ENCODE peak calls at places on chromosomes 4 and X, in seven cellular contexts. A is NCI-H82; N is NT2/D1; E is RWPE1; L is activated CD8-positive, alpha-beta memory T cell treated with anti-CD3 and anti-CD28 coated beads, Interleukin-2, amount 50 U/mL, for 48 hours; Z is left cardiac atrium; H is non-pigmented ciliary epithelial cell. U is an unnamed sample.

GRCh38 chrX:140510895-140511295 is 6.0 kb upstream of the SOX3 start:
- DNase-seq in A (no peak), N (no peak), E (no peak), L (no peak), Z (no peak), H (no peak), U (no peak)

GRCh38 chr4:67871867-67872266 is 11.9 kb downstream of the TMPRSS11D start:
- DNase-seq in A (peak), N (no peak), E (peak), L (no peak), Z (no peak), H (peak), U (peak)

GRCh38 chr4:31283689-31284088 is 563.5 kb downstream of the PCDH7 start:
- DNase-seq in A (no peak), N (no peak), E (no peak), L (no peak), Z (no peak), H (no peak), U (no peak)

GRCh38 chr4:76339364-76339763 is 32.8 kb downstream of the STBD1 start:
- DNase-seq in A (no peak), N (no peak), E (no peak), L (no peak), Z (no peak), H (no peak), U (no peak)

GRCh38 chr4:5266991-5267390 is 215.7 kb downstream of the STK32B start:
- DNase-seq in A (no peak), N (no peak), E (no peak), L (no peak), Z (no peak), H (no peak), U (no peak)

GRCh38 chr4:183402771-183403170 is 41.7 kb upstream of the CDKN2AIP start:
- DNase-seq in A (no peak), N (no peak), E (no peak), L (no peak), Z (no peak), H (no peak), U (peak)

GRCh38 chr4:110977554-110977953 is 354.7 kb upstream of the PITX2 start:
- DNase-seq in A (no peak), N (no peak), E (no peak), L (no peak), Z (no peak), H (no peak), U (no peak)

GRCh38 chrX:100995469-100995868 is 26.0 kb downstream of the ARL13A start:
- DNase-seq in A (no peak), N (no peak), E (peak), L (peak), Z (no peak), H (peak), U (no peak)

GRCh38 chr4:4704267-4704666 is 155.2 kb upstream of the MSX1 start:
- DNase-seq in A (no peak), N (no peak), E (no peak), L (no peak), Z (no peak), H (no peak), U (no peak)

GRCh38 chrX:133856819-133857218 is 128.6 kb downstream of the GPC3 start:
- DNase-seq in A (no peak), N (no peak), E (no peak), L (no peak), Z (no peak), H (no peak), U (no peak)

GRCh38 chr4:87933337-87933736 is 42.2 kb upstream of the SPP1 start:
- DNase-seq in A (no peak), N (no peak), E (no peak), L (no peak), Z (no peak), H (no peak), U (no peak)

GRCh38 chr4:169414913-169415312 is 144.2 kb upstream of the SH3RF1 start:
- DNase-seq in A (no peak), N (no peak), E (no peak), L (no peak), Z (no peak), H (no peak), U (no peak)

GRCh38 chrX:118347131-118347530 is 1.2 kb downstream of the WDR44 start:
- DNase-seq in A (peak), N (no peak), E (peak), L (no peak), Z (no peak), H (no peak), U (peak)

GRCh38 chr4:44160776-44161377 is 287.7 kb downstream of the KCTD8 start:
- DNase-seq in A (no peak), N (no peak), E (no peak), L (no peak), Z (no peak), H (no peak), U (no peak)

GRCh38 chrX:65596270-65596669 is 61.7 kb upstream of the LAS1L start:
- DNase-seq in A (no peak), N (no peak), E (no peak), L (no peak), Z (no peak), H (no peak), U (no peak)

GRCh38 chr4:10056334-10057022 is 35.2 kb upstream of the SLC2A9 start:
- DNase-seq in A (no peak), N (no peak), E (no peak), L (no peak), Z (no peak), H (no peak), U (no peak)

GRCh38 chrX:104922206-104922621 is 298.3 kb downstream of the TEX13A start:
- DNase-seq in A (peak), N (peak), E (peak), L (peak), Z (peak), H (peak), U (peak)

GRCh38 chr4:81631958-81632439 is 160.3 kb upstream of the RASGEF1B start:
- DNase-seq in A (peak), N (no peak), E (peak), L (no peak), Z (no peak), H (peak), U (no peak)

GRCh38 chr4:143335979-143336827 is 473 bp upstream of the GAB1 start:
- DNase-seq in A (peak), N (peak), E (peak), L (peak), Z (peak), H (no peak), U (peak)

GRCh38 chr4:55637272-55637820 is 1.2 kb upstream of the NMU start:
- DNase-seq in A (no peak), N (no peak), E (no peak), L (no peak), Z (no peak), H (no peak), U (no peak)

GRCh38 chr4:83124079-83124780 is 9.7 kb upstream of the PLAC8 start:
- DNase-seq in A (no peak), N (no peak), E (no peak), L (no peak), Z (no peak), H (no peak), U (no peak)

GRCh38 chrX:22433292-22434070 is 160.8 kb downstream of the CBLL2 start:
- DNase-seq in A (no peak), N (peak), E (no peak), L (no peak), Z (no peak), H (no peak), U (no peak)

GRCh38 chrX:63513825-63514574 is 162.9 kb upstream of the SPIN4 start:
- DNase-seq in A (no peak), N (no peak), E (peak), L (no peak), Z (peak), H (peak), U (no peak)

GRCh38 chrX:31420711-31421151 is 348.9 kb upstream of the FTHL17 start:
- DNase-seq in A (no peak), N (no peak), E (no peak), L (no peak), Z (no peak), H (no peak), U (no peak)

GRCh38 chrX:106742831-106743230 is 16.3 kb downstream of the RNF128 start:
- DNase-seq in A (no peak), N (no peak), E (no peak), L (no peak), Z (no peak), H (no peak), U (no peak)

GRCh38 chr4:16225996-16226815 is at the start of gene TAPT1:
- DNase-seq in A (peak), N (no peak), E (peak), L (peak), Z (peak), H (no peak), U (peak)

GRCh38 chrX:12400218-12400617 is 261.9 kb downstream of the FRMPD4 start:
- DNase-seq in A (no peak), N (no peak), E (no peak), L (no peak), Z (no peak), H (no peak), U (no peak)

GRCh38 chrX:148572332-148572731 is 71.9 kb downstream of the AFF2 start:
- DNase-seq in A (no peak), N (no peak), E (no peak), L (no peak), Z (no peak), H (no peak), U (no peak)